ENCODE peak calls at places on chromosomes 2 and 18, in five cellular contexts. One of them, this sample, is unnamed.

GRCh38 chr18:50686409-50686808 is 126.5 kb downstream of the MAPK4 start:
- DNase-seq in AG04449: no peak
- DNase-seq in kidney: no peak
- DNase-seq in GM04504: no peak
- DNase-seq in DMS79 treated with DMSO at 0.1 percent for 48 hours: no peak
- DNase-seq in this sample: no peak

GRCh38 chr2:26485725-26486418 is 7.9 kb upstream of the OTOF start:
- DNase-seq in AG04449: no peak
- DNase-seq in kidney: no peak
- DNase-seq in GM04504: no peak
- DNase-seq in DMS79 treated with DMSO at 0.1 percent for 48 hours: no peak
- DNase-seq in this sample: no peak

GRCh38 chr2:240791211-240791800 is 28.7 kb downstream of the KIF1A start:
- DNase-seq in AG04449: no peak
- DNase-seq in kidney: peak
- DNase-seq in GM04504: no peak
- DNase-seq in DMS79 treated with DMSO at 0.1 percent for 48 hours: no peak
- DNase-seq in this sample: no peak

GRCh38 chr2:179614121-179614520 is 247.3 kb downstream of the ZNF385B start:
- DNase-seq in AG04449: no peak
- DNase-seq in kidney: no peak
- DNase-seq in GM04504: no peak
- DNase-seq in DMS79 treated with DMSO at 0.1 percent for 48 hours: no peak
- DNase-seq in this sample: no peak

GRCh38 chr2:168552450-168552856 is 96.4 kb downstream of the CERS6 start:
- DNase-seq in AG04449: no peak
- DNase-seq in kidney: no peak
- DNase-seq in GM04504: no peak
- DNase-seq in DMS79 treated with DMSO at 0.1 percent for 48 hours: no peak
- DNase-seq in this sample: no peak

GRCh38 chr2:18479901-18480369 is 80.5 kb downstream of the RDH14 start:
- DNase-seq in AG04449: peak
- DNase-seq in kidney: no peak
- DNase-seq in GM04504: peak
- DNase-seq in DMS79 treated with DMSO at 0.1 percent for 48 hours: no peak
- DNase-seq in this sample: no peak

GRCh38 chr2:64329848-64330247 is 124.1 kb upstream of the LGALSL start:
- DNase-seq in AG04449: no peak
- DNase-seq in kidney: no peak
- DNase-seq in GM04504: no peak
- DNase-seq in DMS79 treated with DMSO at 0.1 percent for 48 hours: no peak
- DNase-seq in this sample: no peak

GRCh38 chr2:109213646-109214417 is 84.8 kb downstream of the SH3RF3 start:
- DNase-seq in AG04449: no peak
- DNase-seq in kidney: no peak
- DNase-seq in GM04504: peak
- DNase-seq in DMS79 treated with DMSO at 0.1 percent for 48 hours: no peak
- DNase-seq in this sample: no peak

GRCh38 chr2:4673025-4673489 is 969.7 kb downstream of the DCDC2C start:
- DNase-seq in AG04449: no peak
- DNase-seq in kidney: no peak
- DNase-seq in GM04504: peak
- DNase-seq in DMS79 treated with DMSO at 0.1 percent for 48 hours: peak
- DNase-seq in this sample: no peak

GRCh38 chr2:231191896-231192872 is 6.2 kb upstream of the ARMC9 start:
- DNase-seq in AG04449: peak
- DNase-seq in kidney: peak
- DNase-seq in GM04504: peak
- DNase-seq in DMS79 treated with DMSO at 0.1 percent for 48 hours: no peak
- DNase-seq in this sample: peak

GRCh38 chr2:207143131-207143473 is 22.6 kb downstream of the KLF7 start:
- DNase-seq in AG04449: no peak
- DNase-seq in kidney: no peak
- DNase-seq in GM04504: no peak
- DNase-seq in DMS79 treated with DMSO at 0.1 percent for 48 hours: no peak
- DNase-seq in this sample: no peak

GRCh38 chr2:202317080-202317859 is 51.7 kb downstream of the NOP58 start:
- DNase-seq in AG04449: peak
- DNase-seq in kidney: no peak
- DNase-seq in GM04504: peak
- DNase-seq in DMS79 treated with DMSO at 0.1 percent for 48 hours: peak
- DNase-seq in this sample: peak

GRCh38 chr2:169775354-169775753 is 23.3 kb upstream of the SSB start:
- DNase-seq in AG04449: no peak
- DNase-seq in kidney: no peak
- DNase-seq in GM04504: no peak
- DNase-seq in DMS79 treated with DMSO at 0.1 percent for 48 hours: no peak
- DNase-seq in this sample: no peak

GRCh38 chr2:157305713-157306110 is 19.9 kb downstream of the ERMN start:
- DNase-seq in AG04449: no peak
- DNase-seq in kidney: no peak
- DNase-seq in GM04504: no peak
- DNase-seq in DMS79 treated with DMSO at 0.1 percent for 48 hours: no peak
- DNase-seq in this sample: no peak

GRCh38 chr18:32278148-32278799 is 88.4 kb downstream of the MEP1B start:
- DNase-seq in AG04449: no peak
- DNase-seq in kidney: no peak
- DNase-seq in GM04504: no peak
- DNase-seq in DMS79 treated with DMSO at 0.1 percent for 48 hours: no peak
- DNase-seq in this sample: no peak

GRCh38 chr2:135997380-135997779 is 12.0 kb upstream of the DARS1 start:
- DNase-seq in AG04449: no peak
- DNase-seq in kidney: peak
- DNase-seq in GM04504: no peak
- DNase-seq in DMS79 treated with DMSO at 0.1 percent for 48 hours: no peak
- DNase-seq in this sample: no peak

GRCh38 chr2:37652199-37652640 is 19.2 kb downstream of the CDC42EP3 start:
- DNase-seq in AG04449: no peak
- DNase-seq in kidney: no peak
- DNase-seq in GM04504: peak
- DNase-seq in DMS79 treated with DMSO at 0.1 percent for 48 hours: no peak
- DNase-seq in this sample: peak

GRCh38 chr2:142130111-142131015 is 453 bp downstream of the LRP1B start:
- DNase-seq in AG04449: no peak
- DNase-seq in kidney: peak
- DNase-seq in GM04504: peak
- DNase-seq in DMS79 treated with DMSO at 0.1 percent for 48 hours: peak
- DNase-seq in this sample: no peak

GRCh38 chr2:29130295-29130694 is 15.1 kb downstream of the CLIP4 start:
- DNase-seq in AG04449: peak
- DNase-seq in kidney: no peak
- DNase-seq in GM04504: peak
- DNase-seq in DMS79 treated with DMSO at 0.1 percent for 48 hours: peak
- DNase-seq in this sample: no peak

This sample was measured in AG04450.